ENCODE peak calls at places on chromosomes 2 and 18, in seven cellular contexts. B, K, M, O, X, U and T are unnamed samples.

GRCh38 chr2:3823748-3824147 is 120.4 kb downstream of the DCDC2C start:
- DNase-seq in U (no peak), B (no peak), O (no peak), M (no peak), K (no peak), X (no peak), T (no peak)

GRCh38 chr2:179272406-179273192 is 8.0 kb upstream of the SESTD1 start:
- DNase-seq in K (peak), X (no peak), B (peak), U (peak), O (no peak), M (no peak), T (no peak)

GRCh38 chr18:79294235-79294634 is 101.5 kb upstream of the NFATC1 start:
- DNase-seq in O (no peak), M (no peak), B (no peak), U (no peak), X (no peak), K (no peak), T (no peak)

GRCh38 chr2:81895620-81896245 is 1591.2 kb upstream of the LRRTM1 start:
- DNase-seq in X (no peak), U (no peak), O (no peak), B (peak), K (no peak), M (no peak), T (no peak)

GRCh38 chr2:172168917-172169346 is 66.2 kb upstream of the DLX2 start:
- DNase-seq in X (no peak), M (no peak), K (peak), B (peak), U (peak), O (peak), T (no peak)

GRCh38 chr2:197847666-197848401 is 43.4 kb downstream of the PLCL1 start:
- DNase-seq in M (no peak), B (peak), K (no peak), O (no peak), U (no peak), X (no peak), T (no peak)

GRCh38 chr2:134231965-134232340 is 21.9 kb upstream of the MGAT5 start:
- DNase-seq in B (peak), U (no peak), X (no peak), M (no peak), O (no peak), K (peak), T (no peak)

GRCh38 chr18:5546660-5547059 is 2.9 kb upstream of the EPB41L3 start:
- DNase-seq in O (no peak), X (no peak), M (no peak), B (peak), K (peak), U (peak), T (no peak)

GRCh38 chr2:152781210-152781609 is 62.8 kb downstream of the ARL6IP6 start:
- DNase-seq in M (no peak), B (no peak), K (no peak), U (no peak), X (no peak), O (no peak), T (no peak)

GRCh38 chr18:49972535-49972934 is 159.2 kb upstream of the ACAA2 start:
- DNase-seq in U (no peak), B (no peak), O (no peak), K (no peak), M (no peak), X (no peak), T (no peak)

GRCh38 chr2:164314148-164314547 is 307.1 kb downstream of the GRB14 start:
- DNase-seq in B (peak), K (peak), X (no peak), M (no peak), U (peak), O (no peak), T (no peak)

GRCh38 chr2:96409543-96410184 is 74.1 kb downstream of the NCAPH start:
- DNase-seq in K (peak), B (peak), U (peak), O (no peak), M (peak), X (no peak), T (no peak)

GRCh38 chr2:190837417-190837816 is 43.2 kb upstream of the GLS start:
- DNase-seq in K (peak), O (no peak), M (no peak), B (peak), X (no peak), U (peak), T (no peak)

GRCh38 chr2:64359892-64360657 is 93.9 kb upstream of the LGALSL start:
- DNase-seq in O (peak), B (peak), X (peak), M (peak), K (peak), U (peak), T (peak)

GRCh38 chr18:46068763-46069162 is 3.3 kb downstream of the PSTPIP2 start:
- DNase-seq in K (no peak), O (no peak), X (no peak), M (no peak), U (no peak), B (no peak), T (no peak)

GRCh38 chr18:46070683-46071614 is 1.1 kb downstream of the PSTPIP2 start:
- DNase-seq in M (no peak), B (no peak), U (no peak), X (no peak), K (no peak), O (no peak), T (no peak)

GRCh38 chr18:46069524-46069923 is 2.5 kb downstream of the PSTPIP2 start:
- DNase-seq in U (no peak), X (no peak), K (no peak), M (no peak), B (no peak), O (no peak), T (no peak)

GRCh38 chr18:46071615-46071893 is 506 bp downstream of the PSTPIP2 start:
- DNase-seq in U (no peak), O (no peak), B (no peak), K (no peak), M (no peak), X (no peak), T (no peak)

DNA sequence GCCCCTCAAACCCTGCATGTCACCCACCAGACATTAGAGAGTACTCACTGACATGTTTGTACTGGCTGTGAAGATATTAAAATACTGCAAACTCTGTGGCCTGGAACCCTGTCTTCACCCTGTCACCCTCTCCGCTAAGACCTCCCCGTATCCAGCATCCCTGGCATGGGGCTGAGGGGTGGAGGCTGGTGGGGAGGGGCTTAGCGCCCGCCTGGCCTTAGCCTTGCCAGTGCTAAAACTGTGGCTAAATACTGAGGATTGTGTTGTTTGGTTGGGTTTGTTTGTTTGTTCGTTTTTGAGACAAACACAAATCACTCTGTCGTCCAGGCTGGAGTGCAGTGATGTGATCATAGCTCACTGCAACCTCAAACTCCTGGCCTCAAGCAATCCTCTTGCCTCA is 1.8 kb downstream of the PSTPIP2 start:
- DNase-seq in K (no peak), B (no peak), X (no peak), U (no peak), M (no peak), O (no peak), T (no peak)
- H3K4me3 ChIP-seq in K (no peak), B (no peak), X (no peak), U (no peak), M (no peak), O (no peak), T (no peak)

GRCh38 chr2:126658910-126659613 is 3.1 kb downstream of the GYPC start:
- DNase-seq in X (peak), B (peak), K (peak), O (no peak), U (peak), M (peak), T (peak)
- H3K4me3 ChIP-seq in X (no peak), B (no peak), K (no peak), O (no peak), U (peak), M (no peak), T (peak)

GRCh38 chr18:55489742-55490055 is 98.3 kb downstream of the TCF4 start:
- DNase-seq in U (no peak), X (no peak), O (no peak), K (no peak), B (peak), M (no peak), T (no peak)
- H3K4me3 ChIP-seq in U (no peak), X (no peak), O (no peak), K (no peak), B (no peak), M (no peak), T (no peak)

GRCh38 chr2:120224735-120225548 is 1.7 kb upstream of the TMEM185B start:
- DNase-seq in U (no peak), M (no peak), B (no peak), O (no peak), K (no peak), X (no peak), T (no peak)
- H3K4me3 ChIP-seq in U (no peak), M (no peak), B (no peak), O (no peak), K (no peak), X (no peak), T (no peak)

GRCh38 chr2:43880471-43880870 is 41.7 kb downstream of the ABCG8 start:
- DNase-seq in X (no peak), K (no peak), U (no peak), O (no peak), B (no peak), M (no peak), T (no peak)

GRCh38 chr2:43884674-43885073 is 45.9 kb downstream of the ABCG8 start:
- DNase-seq in X (no peak), M (no peak), O (no peak), U (no peak), B (no peak), K (no peak), T (no peak)

GRCh38 chr2:43880952-43881351 is 42.2 kb downstream of the ABCG8 start:
- DNase-seq in M (no peak), O (no peak), U (no peak), B (no peak), K (no peak), X (no peak), T (no peak)

GRCh38 chr2:43885233-43885632 is 46.5 kb downstream of the ABCG8 start:
- DNase-seq in O (no peak), B (no peak), M (no peak), K (no peak), X (no peak), U (no peak), T (no peak)

GRCh38 chr2:43882312-43882711 is 43.5 kb downstream of the ABCG8 start:
- DNase-seq in M (no peak), O (no peak), K (no peak), U (no peak), B (no peak), X (no peak), T (no peak)
- H3K4me3 ChIP-seq in M (no peak), O (no peak), K (no peak), U (no peak), B (no peak), X (no peak), T (no peak)

DNA sequence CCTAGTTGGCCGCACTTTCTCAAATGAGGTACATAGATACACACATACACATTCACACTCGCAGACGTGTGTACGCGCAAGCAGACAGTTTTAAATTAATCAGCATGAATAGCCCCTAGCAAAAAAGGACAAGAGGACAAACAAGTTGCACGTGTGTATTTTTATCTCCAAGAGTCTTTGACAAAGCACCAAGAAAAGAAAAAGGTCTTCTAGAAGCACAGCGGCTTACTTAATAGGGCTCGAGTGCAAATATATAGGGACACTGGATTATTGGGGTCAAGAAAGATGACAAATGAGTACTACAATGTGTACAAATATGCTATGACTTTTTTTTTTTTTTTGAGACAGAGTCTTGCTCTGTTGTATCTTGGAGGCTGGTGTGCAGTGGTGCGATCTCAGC is 1.7 kb upstream of the BCL2 start:
- DNase-seq in M (no peak), O (no peak), K (no peak), U (no peak), B (no peak), X (no peak), T (no peak)
- H3K4me3 ChIP-seq in M (no peak), O (no peak), K (no peak), U (no peak), B (no peak), X (no peak), T (peak)

GRCh38 chr2:102337012-102337411 is 18.6 kb upstream of the IL18R1 start:
- DNase-seq in X (no peak), M (no peak), O (no peak), U (peak), B (no peak), K (no peak), T (no peak)
- H3K4me3 ChIP-seq in X (no peak), M (no peak), O (no peak), U (no peak), B (no peak), K (no peak), T (peak)

GRCh38 chr2:176125215-176126054 is 2.9 kb downstream of the HOXD9 start:
- DNase-seq in M (no peak), X (no peak), K (no peak), U (no peak), O (no peak), B (no peak), T (no peak)

GRCh38 chr2:176123483-176123843 is 944 bp downstream of the HOXD9 start:
- DNase-seq in K (no peak), X (no peak), O (no peak), U (no peak), M (no peak), B (no peak), T (no peak)

GRCh38 chr2:176124358-176125214 is 2.1 kb downstream of the HOXD9 start:
- DNase-seq in X (peak), O (no peak), M (no peak), B (no peak), K (no peak), U (no peak), T (no peak)

GRCh38 chr2:176122633-176123482 is at the start of gene HOXD9:
- DNase-seq in B (no peak), U (no peak), M (no peak), O (no peak), X (peak), K (peak), T (no peak)

GRCh38 chr2:176123847-176124273 is 1.3 kb downstream of the HOXD9 start:
- DNase-seq in X (peak), M (no peak), K (no peak), U (no peak), O (no peak), B (no peak), T (no peak)
- H3K4me3 ChIP-seq in X (peak), M (no peak), K (no peak), U (no peak), O (peak), B (no peak), T (no peak)